ENCODE peak calls at places on chromosomes 1 and 21, in five cellular contexts. D is right lobe of liver, X is uterus, O is tibial nerve, A is esophagus squamous epithelium. P is an unnamed sample.

GRCh38 chr1:174417921-174418320 is 29.8 kb upstream of the GPR52 start:
- DNase-seq in O (no peak), D (no peak), X (no peak), A (no peak), P (no peak)

GRCh38 chr1:3352084-3352951 is 102.1 kb upstream of the ARHGEF16 start:
- DNase-seq in D (no peak), A (no peak), X (peak; percentile 79), O (no peak), P (peak; percentile 79)

GRCh38 chr1:192732787-192733186 is 76.1 kb upstream of the RGS2 start:
- DNase-seq in D (no peak), A (no peak), X (no peak), O (no peak), P (no peak)

GRCh38 chr1:1344672-1345361 is 4.4 kb downstream of the DVL1 start:
- DNase-seq in X (no peak), A (no peak), D (no peak), O (no peak), P (no peak)

GRCh38 chr1:52752427-52752826 is 26.2 kb downstream of the ZYG11B start:
- DNase-seq in D (no peak), O (no peak), A (no peak), X (no peak), P (no peak)

GRCh38 chr1:200184196-200184595 is 156.7 kb downstream of the NR5A2 start:
- DNase-seq in X (no peak), A (peak; percentile 41), O (peak; percentile 64), D (peak; percentile 84), P (no peak)

GRCh38 chr1:177746168-177746567 is 223.7 kb downstream of the SEC16B start:
- DNase-seq in D (no peak), X (no peak), A (no peak), O (no peak), P (no peak)

GRCh38 chr1:185916866-185917265 is 182.7 kb downstream of the HMCN1 start:
- DNase-seq in D (no peak), O (no peak), A (no peak), X (no peak), P (no peak)

GRCh38 chr1:180632326-180633088 is 685 bp downstream of the XPR1 start:
- DNase-seq in O (peak; percentile 16), A (no peak), X (peak; percentile 61), D (peak; percentile 81), P (peak; percentile 64)

GRCh38 chr1:76073471-76073870 is 1.1 kb upstream of the ST6GALNAC3 start:
- DNase-seq in X (no peak), O (no peak), A (no peak), D (no peak), P (no peak)

GRCh38 chr1:76075188-76075489 is 593 bp downstream of the ST6GALNAC3 start:
- DNase-seq in D (no peak), O (no peak), A (no peak), X (peak; percentile 21), P (no peak)

GRCh38 chr1:76075877-76076276 is 1.3 kb downstream of the ST6GALNAC3 start:
- DNase-seq in A (no peak), O (no peak), D (no peak), X (no peak), P (no peak)

GRCh38 chr1:76070538-76070937 is 4.0 kb upstream of the ST6GALNAC3 start:
- DNase-seq in D (no peak), O (no peak), A (no peak), X (no peak), P (no peak)

DNA sequence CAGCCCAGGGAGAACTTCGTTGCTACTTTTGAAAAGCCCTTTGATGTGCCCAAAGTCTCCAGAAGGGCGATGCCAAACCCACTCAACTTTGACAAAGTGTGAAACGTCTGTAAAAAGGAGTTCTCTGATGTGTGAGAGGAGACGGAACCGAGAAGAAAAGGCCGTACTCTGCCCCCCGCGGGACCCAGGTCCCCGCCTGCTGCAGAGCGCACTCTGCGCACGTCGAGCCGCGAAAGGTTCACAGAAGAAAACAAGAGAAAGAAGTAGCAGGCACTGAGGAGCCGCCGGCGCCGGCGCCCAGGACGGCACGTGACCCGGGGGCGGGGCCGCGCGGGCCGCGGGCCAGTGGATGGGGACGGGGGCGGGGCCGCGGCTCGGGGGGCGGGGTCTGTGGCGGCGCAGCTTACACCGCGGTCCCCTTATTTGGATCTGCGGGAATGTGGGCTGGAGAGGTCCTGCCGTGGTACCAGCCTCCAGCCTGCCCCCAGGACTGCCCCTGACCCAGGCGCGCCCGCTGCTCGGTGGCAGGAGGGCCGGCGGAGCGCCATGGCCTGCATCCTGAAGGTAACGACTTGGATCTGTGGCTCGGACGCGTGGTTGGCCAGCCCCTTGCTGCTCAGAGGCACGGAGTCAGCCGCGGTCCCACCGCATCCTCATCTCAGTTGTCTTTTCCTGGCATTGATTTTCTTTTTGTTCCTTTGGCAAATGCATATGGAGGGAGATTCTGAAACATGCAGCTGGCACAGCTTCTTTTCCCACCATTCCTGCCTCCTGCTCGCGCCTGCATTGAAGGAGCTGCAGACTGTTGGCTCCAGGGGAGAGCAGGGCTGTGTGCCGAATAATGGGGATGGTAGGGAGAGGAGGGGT is at the start of gene ST6GALNAC3:
- DNase-seq in X (peak; percentile 83), D (peak; percentile 82), A (no peak), O (peak; percentile 59), P (peak; percentile 81)
- TF ChIP-seq POLR2A in X (peak; percentile 72), D (peak; percentile 48), A (no peak), O (peak; percentile 55), P (no peak)

DNA sequence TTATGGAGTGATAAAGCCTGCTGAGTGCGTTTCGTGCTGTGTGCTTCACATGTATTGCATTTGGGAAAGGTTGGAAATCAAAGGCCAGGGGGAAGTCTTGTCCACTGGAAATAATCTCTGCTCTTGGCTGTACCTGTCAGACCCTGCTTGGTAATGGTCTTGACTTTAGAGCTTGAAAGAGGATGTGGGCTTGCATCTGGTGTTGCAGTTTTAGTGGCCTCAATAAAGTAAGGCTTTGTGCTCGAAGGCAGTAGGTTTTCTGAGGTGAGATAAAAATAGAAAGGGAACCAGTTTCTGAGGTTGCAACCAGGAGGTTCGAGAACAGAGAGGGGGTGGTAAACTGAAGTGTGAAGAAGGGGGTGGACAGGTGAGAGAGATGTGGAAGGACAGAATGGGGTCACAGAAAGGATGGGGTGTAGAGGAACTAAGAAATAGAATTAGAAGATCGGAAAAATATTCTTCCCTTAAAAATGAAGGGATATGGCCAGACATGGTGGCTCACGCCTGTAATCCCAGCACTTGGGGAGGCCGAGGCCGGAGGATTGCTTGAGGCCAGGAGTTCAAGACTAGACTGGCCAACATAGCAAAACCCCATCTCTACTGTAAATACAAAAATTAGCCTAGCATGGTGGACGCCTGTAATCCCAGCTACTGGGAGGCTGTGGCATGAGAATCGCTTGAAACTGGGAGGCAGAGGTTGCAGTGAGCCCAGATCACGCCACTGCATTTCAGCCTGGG is 1.5 kb downstream of the S100PBP start:
- DNase-seq in X (no peak), D (no peak), A (no peak), O (no peak), P (no peak)
- TF ChIP-seq POLR2A in X (no peak), D (no peak), A (no peak), O (no peak), P (no peak)

GRCh38 chr21:17613242-17613676 is 558 bp upstream of the BTG3 start:
- DNase-seq in D (no peak), X (peak; percentile 46), A (no peak), O (peak; percentile 17), P (peak; percentile 64)

GRCh38 chr21:17612565-17613241 is at the start of gene BTG3:
- DNase-seq in O (peak; percentile 52), X (peak; percentile 86), A (no peak), D (peak; percentile 86), P (peak; percentile 91)

GRCh38 chr21:17610862-17611261 is 1.8 kb downstream of the BTG3 start:
- DNase-seq in O (no peak), D (no peak), A (no peak), X (no peak), P (peak; percentile 37)

GRCh38 chr21:17612023-17612564 is 607 bp downstream of the BTG3 start:
- DNase-seq in X (peak; percentile 47), A (peak; percentile 2), O (no peak), D (peak; percentile 70), P (peak; percentile 67)

DNA sequence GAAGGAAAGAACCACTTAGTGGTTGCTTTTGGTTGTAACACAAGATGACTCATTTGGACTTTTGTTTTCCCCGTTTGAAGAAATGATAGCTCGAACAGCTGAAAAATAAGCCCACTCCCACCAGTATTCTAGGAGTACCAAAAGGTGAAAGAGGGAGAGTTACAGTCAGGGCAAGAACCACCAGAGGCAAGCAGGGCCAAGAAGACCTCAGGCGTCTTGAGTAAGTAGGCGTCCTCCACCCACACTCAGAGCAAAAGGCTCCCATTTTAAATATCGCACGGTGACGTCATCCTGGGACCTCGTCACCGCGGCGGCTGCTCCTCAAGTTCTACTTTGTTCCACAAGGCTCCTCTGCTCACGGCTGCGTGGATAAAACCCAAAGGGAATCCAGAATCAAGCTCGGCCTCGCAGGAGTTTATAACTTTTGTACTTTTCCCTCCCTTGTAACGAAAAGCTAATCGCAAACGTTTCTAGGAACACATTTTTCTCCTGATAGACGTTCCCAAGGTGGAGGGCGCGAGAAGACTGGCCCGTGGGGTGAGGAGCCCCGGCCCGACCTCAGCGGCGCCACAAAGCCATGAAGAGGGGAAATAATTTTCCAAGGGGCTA is 1.2 kb downstream of the BTG3 start:
- DNase-seq in D (peak; percentile 68), X (peak; percentile 83), A (peak; percentile 21), O (peak; percentile 65), P (peak; percentile 80)
- TF ChIP-seq POLR2A in D (no peak), X (peak; percentile 62), A (no peak), O (peak; percentile 72), P (no peak)

DNA sequence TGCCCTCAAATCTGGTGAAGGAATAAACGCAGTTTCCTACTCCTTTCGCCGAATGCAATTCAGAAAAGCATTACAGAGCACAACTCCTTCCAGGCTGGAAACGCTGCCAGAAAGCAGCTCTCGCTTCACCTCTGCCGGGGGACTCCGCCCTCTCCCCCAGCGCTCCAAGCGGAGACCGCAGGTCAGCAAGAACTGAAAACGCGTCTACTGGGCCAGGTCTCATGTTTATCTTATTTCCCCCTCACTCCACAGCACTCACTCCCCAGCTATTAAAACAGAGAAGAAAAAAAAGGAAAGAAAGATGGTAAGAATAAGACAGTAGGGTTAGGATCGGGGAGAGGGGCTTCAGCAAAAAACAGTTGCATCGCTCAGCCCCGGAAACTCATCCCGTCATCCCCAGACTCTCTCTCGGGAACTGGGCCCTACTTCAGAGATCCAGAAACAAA is 833 bp upstream of the RCOR3 start:
- DNase-seq in A (peak; percentile 16), O (peak; percentile 45), D (peak; percentile 86), X (peak; percentile 85), P (peak; percentile 82)
- TF ChIP-seq POLR2A in A (no peak), O (no peak), D (no peak), X (no peak), P (no peak)

GRCh38 chr1:11738096-11738495 is 2.2 kb downstream of the AGTRAP start:
- DNase-seq in D (no peak), O (no peak), X (no peak), A (no peak), P (no peak)

GRCh38 chr1:11736746-11737639 is 1.1 kb downstream of the AGTRAP start:
- DNase-seq in D (no peak), X (peak; percentile 63), O (peak; percentile 37), A (no peak), P (peak; percentile 42)

GRCh38 chr1:11738783-11739182 is 2.8 kb downstream of the AGTRAP start:
- DNase-seq in X (no peak), O (no peak), A (no peak), D (no peak), P (no peak)

GRCh38 chr1:11735531-11735853 is 444 bp upstream of the AGTRAP start:
- DNase-seq in A (no peak), X (no peak), O (no peak), D (no peak), P (no peak)

GRCh38 chr1:11735854-11736745 is at the start of gene AGTRAP:
- DNase-seq in D (peak; percentile 97), A (peak; percentile 50), X (peak; percentile 97), O (peak; percentile 95), P (peak; percentile 98)
- TF ChIP-seq POLR2A in D (peak; percentile 15), A (no peak), X (peak; percentile 61), O (peak; percentile 70), P (peak; percentile 59)